ENCODE peak calls at places on chromosomes 6 and 20, in six cellular contexts. One of them, this sample, is unnamed.
A peak's percentile ranks its signal among the peaks of the same experiment; 100 is the strongest.

GRCh38 chr6:19478992-19479391 is 358.2 kb upstream of the ID4 start:
- DNase-seq in fibroblast of lung: no peak
- DNase-seq in psoas muscle: no peak
- DNase-seq in OCI-LY7: no peak
- DNase-seq in brain microvascular endothelial cell: peak; percentile 68
- DNase-seq in GM06990: no peak
- DNase-seq in this sample: peak; percentile 20

GRCh38 chr6:107235521-107235920 is 120.2 kb upstream of the BEND3 start:
- DNase-seq in fibroblast of lung: peak; percentile 65
- DNase-seq in psoas muscle: no peak
- DNase-seq in OCI-LY7: no peak
- DNase-seq in brain microvascular endothelial cell: no peak
- DNase-seq in GM06990: no peak
- DNase-seq in this sample: peak; percentile 70

GRCh38 chr6:161168281-161168891 is 105.5 kb downstream of the AGPAT4 start:
- DNase-seq in fibroblast of lung: peak; percentile 99
- DNase-seq in psoas muscle: peak; percentile 57
- DNase-seq in OCI-LY7: no peak
- DNase-seq in brain microvascular endothelial cell: peak; percentile 100
- DNase-seq in GM06990: no peak
- DNase-seq in this sample: peak; percentile 97

GRCh38 chr6:28776269-28777146 is 147.3 kb downstream of the TRIM27 start:
- DNase-seq in fibroblast of lung: no peak
- DNase-seq in psoas muscle: no peak
- DNase-seq in OCI-LY7: no peak
- DNase-seq in brain microvascular endothelial cell: no peak
- DNase-seq in GM06990: no peak
- DNase-seq in this sample: no peak

GRCh38 chr6:23547851-23548250 is 578.2 kb upstream of the NRSN1 start:
- DNase-seq in fibroblast of lung: no peak
- DNase-seq in psoas muscle: no peak
- DNase-seq in OCI-LY7: no peak
- DNase-seq in brain microvascular endothelial cell: no peak
- DNase-seq in GM06990: no peak
- DNase-seq in this sample: no peak

GRCh38 chr6:15025416-15025815 is 220.5 kb upstream of the JARID2 start:
- DNase-seq in fibroblast of lung: no peak
- DNase-seq in psoas muscle: no peak
- DNase-seq in OCI-LY7: no peak
- DNase-seq in brain microvascular endothelial cell: no peak
- DNase-seq in GM06990: no peak
- DNase-seq in this sample: no peak

GRCh38 chr20:44566018-44566417 is 16.4 kb upstream of the PKIG start:
- DNase-seq in fibroblast of lung: no peak
- DNase-seq in psoas muscle: no peak
- DNase-seq in OCI-LY7: no peak
- DNase-seq in brain microvascular endothelial cell: no peak
- DNase-seq in GM06990: no peak
- DNase-seq in this sample: peak; percentile 26

GRCh38 chr20:56630086-56630493 is 984 bp downstream of the TFAP2C start:
- DNase-seq in fibroblast of lung: no peak
- DNase-seq in psoas muscle: no peak
- DNase-seq in OCI-LY7: no peak
- DNase-seq in brain microvascular endothelial cell: peak; percentile 47
- DNase-seq in GM06990: peak; percentile 51
- DNase-seq in this sample: peak; percentile 95

GRCh38 chr6:72784581-72784980 is 162.7 kb downstream of the KCNQ5 start:
- DNase-seq in fibroblast of lung: peak; percentile 10
- DNase-seq in psoas muscle: no peak
- DNase-seq in OCI-LY7: no peak
- DNase-seq in brain microvascular endothelial cell: peak; percentile 26
- DNase-seq in GM06990: no peak
- DNase-seq in this sample: peak; percentile 81

GRCh38 chr6:97215157-97215769 is 67.8 kb downstream of the MMS22L start:
- DNase-seq in fibroblast of lung: peak; percentile 77
- DNase-seq in psoas muscle: no peak
- DNase-seq in OCI-LY7: peak; percentile 10
- DNase-seq in brain microvascular endothelial cell: peak; percentile 79
- DNase-seq in GM06990: no peak
- DNase-seq in this sample: peak; percentile 79

GRCh38 chr6:165645919-165646318 is 17.1 kb downstream of the PDE10A start:
- DNase-seq in fibroblast of lung: no peak
- DNase-seq in psoas muscle: no peak
- DNase-seq in OCI-LY7: no peak
- DNase-seq in brain microvascular endothelial cell: no peak
- DNase-seq in GM06990: no peak
- DNase-seq in this sample: no peak

GRCh38 chr20:16528078-16528477 is 45.2 kb downstream of the KIF16B start:
- DNase-seq in fibroblast of lung: peak; percentile 95
- DNase-seq in psoas muscle: peak; percentile 47
- DNase-seq in OCI-LY7: no peak
- DNase-seq in brain microvascular endothelial cell: peak; percentile 74
- DNase-seq in GM06990: no peak
- DNase-seq in this sample: peak; percentile 83

GRCh38 chr6:17525637-17526036 is 74.5 kb upstream of the FAM8A1 start:
- DNase-seq in fibroblast of lung: peak; percentile 45
- DNase-seq in psoas muscle: no peak
- DNase-seq in OCI-LY7: no peak
- DNase-seq in brain microvascular endothelial cell: no peak
- DNase-seq in GM06990: no peak
- DNase-seq in this sample: peak; percentile 10

GRCh38 chr6:110446405-110446804 is 30.0 kb downstream of the SLC22A16 start:
- DNase-seq in fibroblast of lung: no peak
- DNase-seq in psoas muscle: no peak
- DNase-seq in OCI-LY7: no peak
- DNase-seq in brain microvascular endothelial cell: no peak
- DNase-seq in GM06990: no peak
- DNase-seq in this sample: no peak

GRCh38 chr6:166903027-166903426 is 53.3 kb downstream of the RNASET2 start:
- DNase-seq in fibroblast of lung: no peak
- DNase-seq in psoas muscle: no peak
- DNase-seq in OCI-LY7: no peak
- DNase-seq in brain microvascular endothelial cell: peak; percentile 63
- DNase-seq in GM06990: no peak
- DNase-seq in this sample: no peak

GRCh38 chr6:124819340-124819739 is 142.9 kb upstream of the RNF217 start:
- DNase-seq in fibroblast of lung: peak; percentile 29
- DNase-seq in psoas muscle: no peak
- DNase-seq in OCI-LY7: no peak
- DNase-seq in brain microvascular endothelial cell: no peak
- DNase-seq in GM06990: no peak
- DNase-seq in this sample: no peak

GRCh38 chr6:51568771-51569170 is 518.6 kb downstream of the PKHD1 start:
- DNase-seq in fibroblast of lung: no peak
- DNase-seq in psoas muscle: no peak
- DNase-seq in OCI-LY7: no peak
- DNase-seq in brain microvascular endothelial cell: no peak
- DNase-seq in GM06990: no peak
- DNase-seq in this sample: no peak

GRCh38 chr6:110513001-110513400 is 36.6 kb upstream of the SLC22A16 start:
- DNase-seq in fibroblast of lung: peak; percentile 92
- DNase-seq in psoas muscle: no peak
- DNase-seq in OCI-LY7: no peak
- DNase-seq in brain microvascular endothelial cell: no peak
- DNase-seq in GM06990: no peak
- DNase-seq in this sample: no peak

GRCh38 chr6:143843689-143844405 is 709 bp downstream of the LTV1 start:
- DNase-seq in fibroblast of lung: peak; percentile 8
- DNase-seq in psoas muscle: no peak
- DNase-seq in OCI-LY7: peak; percentile 49
- DNase-seq in brain microvascular endothelial cell: peak; percentile 8
- DNase-seq in GM06990: no peak
- DNase-seq in this sample: no peak

GRCh38 chr6:115514656-115515055 is 546.0 kb downstream of the FRK start:
- DNase-seq in fibroblast of lung: peak; percentile 53
- DNase-seq in psoas muscle: no peak
- DNase-seq in OCI-LY7: no peak
- DNase-seq in brain microvascular endothelial cell: no peak
- DNase-seq in GM06990: no peak
- DNase-seq in this sample: peak; percentile 93

GRCh38 chr6:151275121-151275520 is 35.4 kb downstream of the AKAP12 start:
- DNase-seq in fibroblast of lung: no peak
- DNase-seq in psoas muscle: no peak
- DNase-seq in OCI-LY7: no peak
- DNase-seq in brain microvascular endothelial cell: no peak
- DNase-seq in GM06990: no peak
- DNase-seq in this sample: no peak

GRCh38 chr6:67328269-67328668 is 1306.8 kb upstream of the ADGRB3 start:
- DNase-seq in fibroblast of lung: no peak
- DNase-seq in psoas muscle: no peak
- DNase-seq in OCI-LY7: no peak
- DNase-seq in brain microvascular endothelial cell: no peak
- DNase-seq in GM06990: no peak
- DNase-seq in this sample: no peak

GRCh38 chr20:39295301-39295700 is 333.2 kb downstream of the DHX35 start:
- DNase-seq in fibroblast of lung: no peak
- DNase-seq in psoas muscle: no peak
- DNase-seq in OCI-LY7: no peak
- DNase-seq in brain microvascular endothelial cell: no peak
- DNase-seq in GM06990: no peak
- DNase-seq in this sample: no peak

GRCh38 chr20:3532089-3532615 is 61.3 kb downstream of the ATRN start:
- DNase-seq in fibroblast of lung: no peak
- DNase-seq in psoas muscle: no peak
- DNase-seq in OCI-LY7: no peak
- DNase-seq in brain microvascular endothelial cell: no peak
- DNase-seq in GM06990: no peak
- DNase-seq in this sample: no peak

GRCh38 chr20:23636182-23636907 is 1.4 kb downstream of the CST3 start:
- DNase-seq in fibroblast of lung: no peak
- DNase-seq in psoas muscle: no peak
- DNase-seq in OCI-LY7: no peak
- DNase-seq in brain microvascular endothelial cell: no peak
- DNase-seq in GM06990: no peak
- DNase-seq in this sample: no peak

GRCh38 chr20:5448449-5449118 is 131.8 kb upstream of the PROKR2 start:
- DNase-seq in fibroblast of lung: peak; percentile 38
- DNase-seq in psoas muscle: no peak
- DNase-seq in OCI-LY7: peak; percentile 57
- DNase-seq in brain microvascular endothelial cell: peak; percentile 52
- DNase-seq in GM06990: no peak
- DNase-seq in this sample: peak; percentile 19

GRCh38 chr6:54846243-54846856 is at the start of gene FAM83B:
- DNase-seq in fibroblast of lung: no peak
- DNase-seq in psoas muscle: peak; percentile 17
- DNase-seq in OCI-LY7: no peak
- DNase-seq in brain microvascular endothelial cell: no peak
- DNase-seq in GM06990: no peak
- DNase-seq in this sample: no peak

GRCh38 chr20:40393161-40393560 is 295.9 kb downstream of the MAFB start:
- DNase-seq in fibroblast of lung: no peak
- DNase-seq in psoas muscle: no peak
- DNase-seq in OCI-LY7: no peak
- DNase-seq in brain microvascular endothelial cell: no peak
- DNase-seq in GM06990: no peak
- DNase-seq in this sample: no peak

GRCh38 chr20:52411611-52412010 is 220.0 kb upstream of the ZFP64 start:
- DNase-seq in fibroblast of lung: no peak
- DNase-seq in psoas muscle: no peak
- DNase-seq in OCI-LY7: no peak
- DNase-seq in brain microvascular endothelial cell: no peak
- DNase-seq in GM06990: no peak
- DNase-seq in this sample: no peak

GRCh38 chr20:51541189-51542032 is 1.1 kb downstream of the NFATC2 start:
- DNase-seq in fibroblast of lung: peak; percentile 43
- DNase-seq in psoas muscle: peak; percentile 58
- DNase-seq in OCI-LY7: peak; percentile 72
- DNase-seq in brain microvascular endothelial cell: peak; percentile 49
- DNase-seq in GM06990: peak; percentile 66
- DNase-seq in this sample: peak; percentile 52

DNA sequence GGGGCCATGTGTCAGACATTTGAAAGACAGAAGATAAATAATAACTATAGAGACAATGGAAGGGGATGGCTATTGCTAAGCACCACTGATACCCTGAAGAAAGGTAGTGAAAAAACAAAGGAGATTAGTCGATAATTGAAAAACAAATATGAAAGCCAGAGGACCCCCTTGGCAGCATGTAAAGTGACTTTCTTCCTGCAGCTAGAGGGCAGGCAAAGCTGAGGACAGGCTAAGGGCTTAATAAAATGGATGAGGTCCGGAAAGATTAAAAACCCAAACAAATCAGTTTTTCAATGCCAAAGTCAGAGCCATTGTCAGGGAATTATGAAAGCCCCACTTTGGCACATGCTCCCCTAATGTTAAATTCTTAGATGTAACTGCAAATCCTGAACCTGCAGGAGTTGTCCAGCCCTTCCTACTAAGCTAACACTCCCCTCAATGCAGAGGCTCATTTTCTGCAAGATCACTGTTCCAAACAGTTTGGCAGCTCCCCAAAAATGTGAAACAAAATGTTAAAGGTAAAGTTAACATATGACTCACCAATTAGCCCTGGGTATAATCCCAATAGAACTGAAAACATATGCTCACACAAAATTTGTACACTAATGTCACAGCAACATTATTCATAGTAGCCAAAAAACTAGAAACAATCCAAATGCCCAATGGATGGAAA is 1177.9 kb downstream of the GRIK2 start:
- DNase-seq in fibroblast of lung: no peak
- DNase-seq in psoas muscle: no peak
- DNase-seq in OCI-LY7: no peak
- DNase-seq in brain microvascular endothelial cell: no peak
- DNase-seq in GM06990: no peak
- DNase-seq in this sample: peak; percentile 4
- TF ChIP-seq CTCF in fibroblast of lung: no peak
- TF ChIP-seq CTCF in psoas muscle: no peak
- TF ChIP-seq CTCF in OCI-LY7: no peak
- TF ChIP-seq CTCF in brain microvascular endothelial cell: peak; percentile 7
- TF ChIP-seq CTCF in GM06990: no peak
- TF ChIP-seq CTCF in this sample: no peak

GRCh38 chr6:57822896-57823358 is 505.5 kb downstream of the PRIM2 start:
- DNase-seq in fibroblast of lung: peak; percentile 67
- DNase-seq in psoas muscle: no peak
- DNase-seq in OCI-LY7: no peak
- DNase-seq in brain microvascular endothelial cell: peak; percentile 83
- DNase-seq in GM06990: no peak
- DNase-seq in this sample: peak; percentile 58
- H3K4me3 ChIP-seq in fibroblast of lung: no peak overlapping the region
- H3K4me3 ChIP-seq in psoas muscle: no peak overlapping the region
- H3K4me3 ChIP-seq in OCI-LY7: no peak overlapping the region
- H3K4me3 ChIP-seq in brain microvascular endothelial cell: peak overlapping the region; percentile 15
- H3K4me3 ChIP-seq in GM06990: no peak overlapping the region
- H3K4me3 ChIP-seq in this sample: no peak overlapping the region

DNA sequence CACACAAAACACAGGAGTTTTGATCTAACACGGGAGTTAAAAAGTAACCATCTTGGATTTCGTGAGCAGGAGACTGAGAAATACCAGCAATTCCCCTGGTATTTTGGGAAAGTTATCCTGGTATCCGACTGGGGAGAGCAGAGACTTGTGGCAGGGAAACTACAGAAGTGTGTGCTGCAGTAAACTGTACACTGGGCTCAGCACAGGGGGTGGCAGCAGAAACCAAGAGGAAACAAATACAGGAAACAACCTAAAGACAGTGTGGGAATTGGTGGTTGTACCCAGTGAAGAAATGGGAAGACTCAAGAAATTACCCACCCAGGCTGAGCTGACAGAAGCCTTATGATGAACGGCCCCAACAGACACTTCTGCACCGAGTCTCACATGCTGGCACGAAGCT is 109.8 kb downstream of the CHD6 start:
- DNase-seq in fibroblast of lung: no peak
- DNase-seq in psoas muscle: no peak
- DNase-seq in OCI-LY7: no peak
- DNase-seq in brain microvascular endothelial cell: no peak
- DNase-seq in GM06990: no peak
- DNase-seq in this sample: no peak
- TF ChIP-seq CTCF in fibroblast of lung: no peak
- TF ChIP-seq CTCF in psoas muscle: no peak
- TF ChIP-seq CTCF in OCI-LY7: no peak
- TF ChIP-seq CTCF in brain microvascular endothelial cell: no peak
- TF ChIP-seq CTCF in GM06990: no peak
- TF ChIP-seq CTCF in this sample: no peak

GRCh38 chr6:43627008-43627825 is 1.8 kb downstream of the GTPBP2 start:
- DNase-seq in fibroblast of lung: peak; percentile 99
- DNase-seq in psoas muscle: peak; percentile 71
- DNase-seq in OCI-LY7: no peak
- DNase-seq in brain microvascular endothelial cell: peak; percentile 97
- DNase-seq in GM06990: no peak
- DNase-seq in this sample: peak; percentile 99
- H3K4me3 ChIP-seq in fibroblast of lung: peak overlapping the region; percentile 31
- H3K4me3 ChIP-seq in psoas muscle: peak overlapping the region; percentile 89
- H3K4me3 ChIP-seq in OCI-LY7: no peak overlapping the region
- H3K4me3 ChIP-seq in brain microvascular endothelial cell: peak overlapping the region; percentile 29
- H3K4me3 ChIP-seq in GM06990: no peak overlapping the region
- H3K4me3 ChIP-seq in this sample: peak overlapping the region; percentile 80